ENCODE peak calls at places on chromosomes 6 and 20, in five cellular contexts. One of them, this sample, is unnamed.

GRCh38 chr6:160950507-160950906 is 41.1 kb upstream of the MAP3K4 start:
- DNase-seq in BJ: no peak
- DNase-seq in left ventricle myocardium inferior: no peak
- DNase-seq in cardiac fibroblast: peak
- DNase-seq in astrocyte of the spinal cord: peak
- DNase-seq in this sample: no peak

GRCh38 chr20:24242763-24243162 is 226.7 kb upstream of the SYNDIG1 start:
- DNase-seq in BJ: no peak
- DNase-seq in left ventricle myocardium inferior: no peak
- DNase-seq in cardiac fibroblast: no peak
- DNase-seq in astrocyte of the spinal cord: no peak
- DNase-seq in this sample: no peak

GRCh38 chr6:138188278-138188923 is 26.7 kb downstream of the ARFGEF3 start:
- DNase-seq in BJ: no peak
- DNase-seq in left ventricle myocardium inferior: no peak
- DNase-seq in cardiac fibroblast: no peak
- DNase-seq in astrocyte of the spinal cord: no peak
- DNase-seq in this sample: no peak

GRCh38 chr20:41027872-41028358 is 707 bp upstream of the TOP1 start:
- DNase-seq in BJ: no peak
- DNase-seq in left ventricle myocardium inferior: no peak
- DNase-seq in cardiac fibroblast: no peak
- DNase-seq in astrocyte of the spinal cord: no peak
- DNase-seq in this sample: no peak

GRCh38 chr20:46946181-46946624 is 51.6 kb downstream of the EYA2 start:
- DNase-seq in BJ: no peak
- DNase-seq in left ventricle myocardium inferior: no peak
- DNase-seq in cardiac fibroblast: no peak
- DNase-seq in astrocyte of the spinal cord: peak
- DNase-seq in this sample: no peak

GRCh38 chr6:119844385-119844784 is 494.8 kb upstream of the MAN1A1 start:
- DNase-seq in BJ: no peak
- DNase-seq in left ventricle myocardium inferior: no peak
- DNase-seq in cardiac fibroblast: no peak
- DNase-seq in astrocyte of the spinal cord: no peak
- DNase-seq in this sample: no peak

GRCh38 chr6:79946773-79947190 is 571 bp downstream of the ELOVL4 start:
- DNase-seq in BJ: no peak
- DNase-seq in left ventricle myocardium inferior: peak
- DNase-seq in cardiac fibroblast: peak
- DNase-seq in astrocyte of the spinal cord: peak
- DNase-seq in this sample: no peak

GRCh38 chr6:33374359-33374910 is 17.2 kb upstream of the KIFC1 start:
- DNase-seq in BJ: no peak
- DNase-seq in left ventricle myocardium inferior: no peak
- DNase-seq in cardiac fibroblast: peak
- DNase-seq in astrocyte of the spinal cord: no peak
- DNase-seq in this sample: no peak

GRCh38 chr6:29591677-29592076 is 6.8 kb downstream of the OR2H2 start:
- DNase-seq in BJ: no peak
- DNase-seq in left ventricle myocardium inferior: no peak
- DNase-seq in cardiac fibroblast: no peak
- DNase-seq in astrocyte of the spinal cord: no peak
- DNase-seq in this sample: no peak

GRCh38 chr6:122647765-122648164 is 37.6 kb downstream of the PKIB start:
- DNase-seq in BJ: no peak
- DNase-seq in left ventricle myocardium inferior: no peak
- DNase-seq in cardiac fibroblast: no peak
- DNase-seq in astrocyte of the spinal cord: no peak
- DNase-seq in this sample: no peak

GRCh38 chr6:33091957-33092356 is 16.2 kb downstream of the HLA-DPB1 start:
- DNase-seq in BJ: no peak
- DNase-seq in left ventricle myocardium inferior: no peak
- DNase-seq in cardiac fibroblast: no peak
- DNase-seq in astrocyte of the spinal cord: no peak
- DNase-seq in this sample: no peak

GRCh38 chr6:22068561-22069346 is 228.1 kb downstream of the PRL start:
- DNase-seq in BJ: no peak
- DNase-seq in left ventricle myocardium inferior: no peak
- DNase-seq in cardiac fibroblast: no peak
- DNase-seq in astrocyte of the spinal cord: no peak
- DNase-seq in this sample: no peak

GRCh38 chr6:118488631-118489030 is 59.5 kb upstream of the PLN start:
- DNase-seq in BJ: no peak
- DNase-seq in left ventricle myocardium inferior: no peak
- DNase-seq in cardiac fibroblast: no peak
- DNase-seq in astrocyte of the spinal cord: no peak
- DNase-seq in this sample: no peak

GRCh38 chr20:37734228-37734980 is 40.6 kb downstream of the CTNNBL1 start:
- DNase-seq in BJ: no peak
- DNase-seq in left ventricle myocardium inferior: no peak
- DNase-seq in cardiac fibroblast: peak
- DNase-seq in astrocyte of the spinal cord: peak
- DNase-seq in this sample: no peak

GRCh38 chr6:97626586-97627441 is 343.8 kb upstream of the MMS22L start:
- DNase-seq in BJ: no peak
- DNase-seq in left ventricle myocardium inferior: no peak
- DNase-seq in cardiac fibroblast: no peak
- DNase-seq in astrocyte of the spinal cord: peak
- DNase-seq in this sample: no peak

GRCh38 chr20:64222851-64223525 is 32.6 kb upstream of the PCMTD2 start:
- DNase-seq in BJ: no peak
- DNase-seq in left ventricle myocardium inferior: no peak
- DNase-seq in cardiac fibroblast: no peak
- DNase-seq in astrocyte of the spinal cord: no peak
- DNase-seq in this sample: no peak

GRCh38 chr6:169016758-169017157 is 236.9 kb downstream of the THBS2 start:
- DNase-seq in BJ: no peak
- DNase-seq in left ventricle myocardium inferior: no peak
- DNase-seq in cardiac fibroblast: no peak
- DNase-seq in astrocyte of the spinal cord: no peak
- DNase-seq in this sample: no peak

GRCh38 chr20:4855555-4855954 is 133.8 kb downstream of the PRND start:
- DNase-seq in BJ: no peak
- DNase-seq in left ventricle myocardium inferior: no peak
- DNase-seq in cardiac fibroblast: no peak
- DNase-seq in astrocyte of the spinal cord: no peak
- DNase-seq in this sample: no peak

GRCh38 chr20:47319517-47320252 is 36.8 kb downstream of the ZMYND8 start:
- DNase-seq in BJ: no peak
- DNase-seq in left ventricle myocardium inferior: peak
- DNase-seq in cardiac fibroblast: peak
- DNase-seq in astrocyte of the spinal cord: peak
- DNase-seq in this sample: peak

GRCh38 chr6:37554480-37554819 is 54.8 kb upstream of the CCDC167 start:
- DNase-seq in BJ: no peak
- DNase-seq in left ventricle myocardium inferior: no peak
- DNase-seq in cardiac fibroblast: no peak
- DNase-seq in astrocyte of the spinal cord: peak
- DNase-seq in this sample: no peak

GRCh38 chr6:30264731-30265130 is 51.5 kb upstream of the TRIM26 start:
- DNase-seq in BJ: no peak
- DNase-seq in left ventricle myocardium inferior: no peak
- DNase-seq in cardiac fibroblast: no peak
- DNase-seq in astrocyte of the spinal cord: no peak
- DNase-seq in this sample: no peak

GRCh38 chr20:62604796-62605195 is 37.5 kb upstream of the SLCO4A1 start:
- DNase-seq in BJ: no peak
- DNase-seq in left ventricle myocardium inferior: no peak
- DNase-seq in cardiac fibroblast: no peak
- DNase-seq in astrocyte of the spinal cord: no peak
- DNase-seq in this sample: no peak

GRCh38 chr6:37679539-37680476 is 17.9 kb downstream of the MDGA1 start:
- DNase-seq in BJ: no peak
- DNase-seq in left ventricle myocardium inferior: no peak
- DNase-seq in cardiac fibroblast: no peak
- DNase-seq in astrocyte of the spinal cord: no peak
- DNase-seq in this sample: no peak

GRCh38 chr20:43095034-43095433 is 94.7 kb downstream of the PTPRT start:
- DNase-seq in BJ: no peak
- DNase-seq in left ventricle myocardium inferior: no peak
- DNase-seq in cardiac fibroblast: no peak
- DNase-seq in astrocyte of the spinal cord: no peak
- DNase-seq in this sample: no peak

GRCh38 chr6:68400396-68400795 is 234.7 kb upstream of the ADGRB3 start:
- DNase-seq in BJ: no peak
- DNase-seq in left ventricle myocardium inferior: no peak
- DNase-seq in cardiac fibroblast: no peak
- DNase-seq in astrocyte of the spinal cord: no peak
- DNase-seq in this sample: no peak
- TF ChIP-seq CTCF in BJ: no peak
- TF ChIP-seq CTCF in left ventricle myocardium inferior: no peak
- TF ChIP-seq CTCF in cardiac fibroblast: no peak
- TF ChIP-seq CTCF in astrocyte of the spinal cord: no peak
- TF ChIP-seq CTCF in this sample: no peak

GRCh38 chr6:12069891-12070529 is 57.9 kb downstream of the HIVEP1 start:
- DNase-seq in BJ: no peak
- DNase-seq in left ventricle myocardium inferior: no peak
- DNase-seq in cardiac fibroblast: no peak
- DNase-seq in astrocyte of the spinal cord: no peak
- DNase-seq in this sample: no peak

GRCh38 chr6:12078014-12078413 is 65.9 kb downstream of the HIVEP1 start:
- DNase-seq in BJ: no peak
- DNase-seq in left ventricle myocardium inferior: no peak
- DNase-seq in cardiac fibroblast: no peak
- DNase-seq in astrocyte of the spinal cord: no peak
- DNase-seq in this sample: no peak

GRCh38 chr6:12071064-12071615 is 59.0 kb downstream of the HIVEP1 start:
- DNase-seq in BJ: no peak
- DNase-seq in left ventricle myocardium inferior: no peak
- DNase-seq in cardiac fibroblast: no peak
- DNase-seq in astrocyte of the spinal cord: no peak
- DNase-seq in this sample: no peak

GRCh38 chr6:12077021-12077420 is 64.9 kb downstream of the HIVEP1 start:
- DNase-seq in BJ: no peak
- DNase-seq in left ventricle myocardium inferior: no peak
- DNase-seq in cardiac fibroblast: no peak
- DNase-seq in astrocyte of the spinal cord: no peak
- DNase-seq in this sample: no peak

GRCh38 chr6:12075067-12075563 is 63.0 kb downstream of the HIVEP1 start:
- DNase-seq in BJ: no peak
- DNase-seq in left ventricle myocardium inferior: no peak
- DNase-seq in cardiac fibroblast: peak
- DNase-seq in astrocyte of the spinal cord: peak
- DNase-seq in this sample: no peak
- TF ChIP-seq CTCF in BJ: peak
- TF ChIP-seq CTCF in left ventricle myocardium inferior: peak
- TF ChIP-seq CTCF in cardiac fibroblast: peak
- TF ChIP-seq CTCF in astrocyte of the spinal cord: peak
- TF ChIP-seq CTCF in this sample: peak

GRCh38 chr6:66199146-66199545 is 492.1 kb upstream of the EYS start:
- DNase-seq in BJ: no peak
- DNase-seq in left ventricle myocardium inferior: no peak
- DNase-seq in cardiac fibroblast: no peak
- DNase-seq in astrocyte of the spinal cord: no peak
- DNase-seq in this sample: no peak
- TF ChIP-seq CTCF in BJ: no peak
- TF ChIP-seq CTCF in left ventricle myocardium inferior: no peak
- TF ChIP-seq CTCF in cardiac fibroblast: no peak
- TF ChIP-seq CTCF in astrocyte of the spinal cord: no peak
- TF ChIP-seq CTCF in this sample: no peak

GRCh38 chr6:113339173-113339572 is 518.0 kb upstream of the MARCKS start:
- DNase-seq in BJ: no peak
- DNase-seq in left ventricle myocardium inferior: no peak
- DNase-seq in cardiac fibroblast: no peak
- DNase-seq in astrocyte of the spinal cord: no peak
- DNase-seq in this sample: no peak
- TF ChIP-seq CTCF in BJ: no peak
- TF ChIP-seq CTCF in left ventricle myocardium inferior: no peak
- TF ChIP-seq CTCF in cardiac fibroblast: no peak
- TF ChIP-seq CTCF in astrocyte of the spinal cord: no peak
- TF ChIP-seq CTCF in this sample: no peak

GRCh38 chr6:102619585-102619984 is 1226.1 kb downstream of the GRIK2 start:
- DNase-seq in BJ: no peak
- DNase-seq in left ventricle myocardium inferior: no peak
- DNase-seq in cardiac fibroblast: peak
- DNase-seq in astrocyte of the spinal cord: peak
- DNase-seq in this sample: no peak
- TF ChIP-seq CTCF in BJ: peak
- TF ChIP-seq CTCF in left ventricle myocardium inferior: peak
- TF ChIP-seq CTCF in cardiac fibroblast: no peak
- TF ChIP-seq CTCF in astrocyte of the spinal cord: peak
- TF ChIP-seq CTCF in this sample: peak

GRCh38 chr6:88899569-88900316 is 63.7 kb downstream of the RNGTT start:
- DNase-seq in BJ: no peak
- DNase-seq in left ventricle myocardium inferior: no peak
- DNase-seq in cardiac fibroblast: no peak
- DNase-seq in astrocyte of the spinal cord: no peak
- DNase-seq in this sample: no peak
- TF ChIP-seq CTCF in BJ: no peak
- TF ChIP-seq CTCF in left ventricle myocardium inferior: no peak
- TF ChIP-seq CTCF in cardiac fibroblast: peak
- TF ChIP-seq CTCF in astrocyte of the spinal cord: peak
- TF ChIP-seq CTCF in this sample: peak

This sample was measured in type B pancreatic cell.